ENCODE peak calls at places on chromosomes 3 and 15, in five cellular contexts. Y is ELR, A is HFF-Myc, D is NCI-H2171 treated with DMSO at 0.1 percent for 48 hours, W is colonic mucosa. K is an unnamed sample.

GRCh38 chr15:66412213-66412612 is 25.5 kb downstream of the MAP2K1 start:
- DNase-seq in W (no peak), D (no peak), A (no peak), Y (no peak), K (no peak)

GRCh38 chr15:92166751-92167412 is 226.8 kb upstream of the ST8SIA2 start:
- DNase-seq in D (peak), A (no peak), Y (no peak), W (peak), K (no peak)

GRCh38 chr15:69305204-69305931 is 6.7 kb downstream of the PAQR5 start:
- DNase-seq in W (peak), A (peak), D (no peak), Y (peak), K (no peak)

GRCh38 chr15:63374686-63375520 is 6.7 kb downstream of the CA12 start:
- DNase-seq in Y (peak), A (peak), W (no peak), D (peak), K (no peak)

GRCh38 chr3:37737134-37737533 is 124.5 kb upstream of the CTDSPL start:
- DNase-seq in Y (no peak), A (no peak), W (no peak), D (no peak), K (no peak)

GRCh38 chr3:179476215-179476614 is 24.9 kb upstream of the GNB4 start:
- DNase-seq in Y (no peak), D (no peak), A (no peak), W (no peak), K (no peak)

GRCh38 chr15:80234883-80235282 is 17.1 kb downstream of the CTXND1 start:
- DNase-seq in D (peak), A (peak), W (peak), Y (peak), K (no peak)

GRCh38 chr3:179410317-179410716 is 41.0 kb downstream of the GNB4 start:
- DNase-seq in A (no peak), Y (peak), W (no peak), D (no peak), K (no peak)

GRCh38 chr3:114800272-114800671 is 346.8 kb downstream of the ZBTB20 start:
- DNase-seq in D (no peak), A (no peak), W (no peak), Y (no peak), K (no peak)

GRCh38 chr3:71111784-71112440 is 471.6 kb downstream of the FOXP1 start:
- DNase-seq in Y (peak), W (no peak), A (peak), D (no peak), K (no peak)

GRCh38 chr3:144407290-144407689 is 435.7 kb downstream of the DIPK2A start:
- DNase-seq in Y (no peak), W (no peak), D (no peak), A (no peak), K (no peak)